ENCODE peak calls at places on chromosomes 3 and 15, in five cellular contexts. P, O, Q, G and M are unnamed samples. For H3K9me3, the result is how much of the 10 kb centered on the place peaks cover.

GRCh38 chr3:4712109-4712508 is 219.0 kb downstream of the ITPR1 start:
- DNase-seq in P (no peak), O (no peak), Q (no peak), G (peak), M (no peak)

GRCh38 chr3:123499316-123499715 is 50.4 kb upstream of the ADCY5 start:
- DNase-seq in P (no peak), O (no peak), Q (no peak), G (no peak), M (no peak)

GRCh38 chr3:139934557-139935070 is 371 bp upstream of the CLSTN2 start:
- DNase-seq in P (peak), O (no peak), Q (peak), G (no peak), M (peak)

GRCh38 chr3:126445506-126445905 is 30.2 kb downstream of the ZXDC start:
- DNase-seq in P (peak), O (peak), Q (no peak), G (no peak), M (no peak)

GRCh38 chr3:37660782-37661181 is 200.9 kb upstream of the CTDSPL start:
- DNase-seq in P (no peak), O (no peak), Q (no peak), G (no peak), M (no peak)

GRCh38 chr3:131218196-131218595 is 163.4 kb upstream of the NUDT16 start:
- DNase-seq in P (no peak), O (no peak), Q (no peak), G (no peak), M (no peak)

GRCh38 chr3:171001957-171002694 is 24.4 kb downstream of the SLC2A2 start:
- DNase-seq in P (no peak), O (no peak), Q (no peak), G (no peak), M (no peak)

GRCh38 chr3:71208273-71209095 is 375.0 kb downstream of the FOXP1 start:
- DNase-seq in P (no peak), O (no peak), Q (no peak), G (no peak), M (no peak)

GRCh38 chr3:129688310-129688895 is 81.9 kb upstream of the PLXND1 start:
- DNase-seq in P (peak), O (no peak), Q (peak), G (peak), M (peak)

GRCh38 chr15:42679285-42680141 is 57.4 kb downstream of the CDAN1 start:
- DNase-seq in P (no peak), O (no peak), Q (no peak), G (no peak), M (no peak)

GRCh38 chr3:4063916-4064592 is 239.1 kb upstream of the SETMAR start:
- DNase-seq in P (no peak), O (no peak), Q (no peak), G (no peak), M (no peak)

GRCh38 chr15:48888836-48889235 is 10.9 kb downstream of the EID1 start:
- DNase-seq in P (no peak), O (no peak), Q (no peak), G (no peak), M (no peak)

DNA sequence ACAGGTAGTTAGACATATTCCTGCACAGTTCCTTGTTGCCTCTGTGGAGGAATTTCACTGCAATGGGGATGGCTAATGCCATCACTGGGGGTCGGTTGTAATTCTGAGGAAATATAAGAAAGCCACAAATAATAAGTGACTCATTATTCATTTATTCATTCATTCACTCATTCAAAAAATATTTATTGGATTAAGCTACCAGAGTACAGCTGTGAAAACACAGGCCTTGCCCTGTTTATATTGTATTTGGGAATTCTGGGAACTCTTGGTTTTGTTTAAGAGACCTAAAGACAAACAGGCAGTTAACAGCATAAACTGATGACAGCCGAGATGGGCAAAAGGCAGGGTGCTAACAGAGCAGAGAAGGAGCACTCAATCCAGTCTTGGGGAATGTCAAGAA is 23.6 kb downstream of the PTX3 start:
- DNase-seq in P (no peak), O (no peak), Q (no peak), G (no peak), M (no peak)
- TF ChIP-seq CTCF in P (no peak), O (no peak), Q (no peak), G (no peak), M (no peak)

GRCh38 chr15:79916424-79916823 is 19.6 kb upstream of the MTHFS start:
- DNase-seq in P (no peak), O (no peak), Q (no peak), G (no peak), M (no peak)
- H3K9me3 ChIP-seq in P (under half), O (half or more), Q (half or more), G (half or more), M (under half)

GRCh38 chr3:106247902-106248684 is 379.3 kb upstream of the CBLB start:
- DNase-seq in P (no peak), O (no peak), Q (no peak), G (no peak), M (no peak)
- TF ChIP-seq CTCF in P (no peak), O (no peak), Q (no peak), G (no peak), M (no peak)

GRCh38 chr15:25250906-25251622 is 187.8 kb downstream of the UBE3A start:
- DNase-seq in P (peak), O (peak), Q (peak), G (peak), M (no peak)
- H3K9me3 ChIP-seq in P (under half), O (half or more), Q (under half), G (half or more), M (under half)

DNA sequence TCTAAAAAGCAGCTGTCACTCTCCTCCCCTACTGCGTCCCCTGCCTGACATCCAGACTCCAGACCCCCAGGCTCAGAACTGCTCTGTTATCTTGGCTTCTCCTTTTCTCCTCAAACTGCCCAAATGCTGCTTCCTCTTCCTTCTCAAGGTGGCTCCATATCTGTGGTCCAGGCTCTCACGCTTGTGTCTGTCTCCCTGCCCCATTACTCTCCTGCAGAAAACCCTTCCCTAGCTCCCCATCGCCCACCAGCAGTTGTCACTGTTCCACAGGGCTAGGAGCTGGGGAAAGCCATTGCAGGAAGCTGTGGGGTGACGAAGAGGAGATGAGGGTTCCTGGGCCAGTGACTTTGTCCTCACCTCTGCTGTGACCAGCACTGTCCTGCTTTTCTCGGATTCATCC is 30.7 kb upstream of the CGNL1 start:
- DNase-seq in P (no peak), O (no peak), Q (no peak), G (no peak), M (no peak)
- TF ChIP-seq CTCF in P (no peak), O (no peak), Q (no peak), G (no peak), M (peak)

DNA sequence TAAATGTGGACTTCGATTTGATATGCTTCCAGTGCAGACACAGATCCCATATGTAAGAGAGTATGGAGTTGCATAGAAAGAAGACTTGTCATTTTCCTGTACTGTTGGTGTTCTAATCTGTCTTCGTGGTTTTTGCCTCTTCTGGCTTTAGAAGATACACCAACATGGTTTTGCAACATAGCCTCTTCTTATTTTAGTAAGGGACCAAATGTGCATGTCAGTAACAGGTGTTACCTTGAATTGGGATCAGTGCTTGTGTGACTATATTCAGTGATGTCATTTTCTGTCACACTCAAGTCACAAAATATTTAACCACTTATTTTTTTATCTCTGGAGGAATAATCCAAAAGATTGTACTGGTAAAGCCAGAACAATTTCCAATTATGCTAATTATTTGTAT is 140.4 kb downstream of the SNRPN start:
- DNase-seq in P (no peak), O (no peak), Q (no peak), G (no peak), M (no peak)
- H3K9me3 ChIP-seq in P (half or more), O (half or more), Q (half or more), G (half or more), M (under half)

GRCh38 chr3:66236281-66236680 is 15.5 kb downstream of the SLC25A26 start:
- DNase-seq in P (no peak), O (no peak), Q (no peak), G (no peak), M (no peak)
- TF ChIP-seq CTCF in P (no peak), O (no peak), Q (no peak), G (no peak), M (no peak)

DNA sequence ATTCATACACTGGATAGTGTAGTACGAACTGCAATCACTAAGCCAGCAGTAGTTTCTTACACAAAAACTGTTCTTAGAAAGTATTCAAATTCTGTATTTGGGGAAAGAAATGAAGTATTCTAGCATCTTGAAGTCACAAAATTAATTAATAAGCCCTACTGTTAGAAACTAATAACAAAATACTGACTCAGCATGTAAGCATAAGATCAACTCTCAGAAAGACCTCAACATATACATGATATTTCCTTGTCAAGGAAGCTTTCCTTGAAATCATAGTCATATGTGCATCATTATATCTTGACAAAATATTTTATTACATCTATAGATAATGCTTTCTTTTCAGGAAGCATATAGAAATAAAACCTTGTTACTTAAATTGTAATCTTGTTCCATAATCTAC is 115.5 kb upstream of the GOLGA6L6 start:
- DNase-seq in P (no peak), O (no peak), Q (no peak), G (no peak), M (no peak)
- H3K9me3 ChIP-seq in P (under half), O (under half), Q (under half), G (under half), M (under half)